ENCODE peak calls at places on chromosomes 5 and 9, in nine cellular contexts. One of them, this sample, is unnamed. For H3K4me1, the result is how much of the 10 kb centered on the place peaks cover.

GRCh38 chr5:1363581-1363980 is 18.7 kb upstream of the CLPTM1L start:
- DNase-seq in breast epithelium: no peak
- DNase-seq in GM23248: no peak
- DNase-seq in astrocyte: no peak
- DNase-seq in lower lobe of right lung: no peak
- DNase-seq in heart right ventricle: no peak
- DNase-seq in colonic mucosa: no peak
- DNase-seq in tibial artery: no peak
- DNase-seq in fibroblast of lung: no peak
- DNase-seq in this sample: no peak

GRCh38 chr5:97547999-97548797 is 365.2 kb upstream of the RIOK2 start:
- DNase-seq in breast epithelium: no peak
- DNase-seq in GM23248: no peak
- DNase-seq in astrocyte: no peak
- DNase-seq in lower lobe of right lung: no peak
- DNase-seq in heart right ventricle: no peak
- DNase-seq in colonic mucosa: no peak
- DNase-seq in tibial artery: no peak
- DNase-seq in fibroblast of lung: peak
- DNase-seq in this sample: no peak

GRCh38 chr5:1672396-1672795 is 127.2 kb downstream of the MRPL36 start:
- DNase-seq in breast epithelium: no peak
- DNase-seq in GM23248: no peak
- DNase-seq in astrocyte: no peak
- DNase-seq in lower lobe of right lung: no peak
- DNase-seq in heart right ventricle: no peak
- DNase-seq in colonic mucosa: no peak
- DNase-seq in tibial artery: no peak
- DNase-seq in fibroblast of lung: no peak
- DNase-seq in this sample: no peak

GRCh38 chr9:130940693-130941576 is 1.9 kb upstream of the FIBCD1 start:
- DNase-seq in breast epithelium: peak
- DNase-seq in GM23248: peak
- DNase-seq in astrocyte: no peak
- DNase-seq in lower lobe of right lung: peak
- DNase-seq in heart right ventricle: peak
- DNase-seq in colonic mucosa: peak
- DNase-seq in tibial artery: peak
- DNase-seq in fibroblast of lung: peak
- DNase-seq in this sample: no peak

GRCh38 chr5:72107874-72108199 is 562 bp downstream of the MAP1B start:
- DNase-seq in breast epithelium: no peak
- DNase-seq in GM23248: no peak
- DNase-seq in astrocyte: no peak
- DNase-seq in lower lobe of right lung: no peak
- DNase-seq in heart right ventricle: peak
- DNase-seq in colonic mucosa: no peak
- DNase-seq in tibial artery: no peak
- DNase-seq in fibroblast of lung: peak
- DNase-seq in this sample: no peak

GRCh38 chr5:36138900-36139683 is 12.6 kb downstream of the LMBRD2 start:
- DNase-seq in breast epithelium: no peak
- DNase-seq in GM23248: no peak
- DNase-seq in astrocyte: no peak
- DNase-seq in lower lobe of right lung: no peak
- DNase-seq in heart right ventricle: no peak
- DNase-seq in colonic mucosa: no peak
- DNase-seq in tibial artery: no peak
- DNase-seq in fibroblast of lung: no peak
- DNase-seq in this sample: no peak

GRCh38 chr5:73853091-73853490 is 227.1 kb downstream of the ARHGEF28 start:
- DNase-seq in breast epithelium: no peak
- DNase-seq in GM23248: peak
- DNase-seq in astrocyte: peak
- DNase-seq in lower lobe of right lung: no peak
- DNase-seq in heart right ventricle: no peak
- DNase-seq in colonic mucosa: no peak
- DNase-seq in tibial artery: no peak
- DNase-seq in fibroblast of lung: peak
- DNase-seq in this sample: no peak

GRCh38 chr9:130927995-130928900 is 10.8 kb downstream of the FIBCD1 start:
- DNase-seq in breast epithelium: no peak
- DNase-seq in GM23248: peak
- DNase-seq in astrocyte: peak
- DNase-seq in lower lobe of right lung: no peak
- DNase-seq in heart right ventricle: peak
- DNase-seq in colonic mucosa: peak
- DNase-seq in tibial artery: no peak
- DNase-seq in fibroblast of lung: peak
- DNase-seq in this sample: no peak

GRCh38 chr9:86096382-86096781 is 3.0 kb downstream of the GOLM1 start:
- DNase-seq in breast epithelium: no peak
- DNase-seq in GM23248: peak
- DNase-seq in astrocyte: peak
- DNase-seq in lower lobe of right lung: no peak
- DNase-seq in heart right ventricle: no peak
- DNase-seq in colonic mucosa: no peak
- DNase-seq in tibial artery: no peak
- DNase-seq in fibroblast of lung: peak
- DNase-seq in this sample: no peak

GRCh38 chr9:136284311-136284710 is 19.6 kb downstream of the CCDC187 start:
- DNase-seq in breast epithelium: no peak
- DNase-seq in GM23248: no peak
- DNase-seq in astrocyte: no peak
- DNase-seq in lower lobe of right lung: no peak
- DNase-seq in heart right ventricle: no peak
- DNase-seq in colonic mucosa: no peak
- DNase-seq in tibial artery: no peak
- DNase-seq in fibroblast of lung: no peak
- DNase-seq in this sample: no peak

GRCh38 chr9:134061688-134062371 is 6.0 kb downstream of the BRD3 start:
- DNase-seq in breast epithelium: no peak
- DNase-seq in GM23248: no peak
- DNase-seq in astrocyte: no peak
- DNase-seq in lower lobe of right lung: peak
- DNase-seq in heart right ventricle: no peak
- DNase-seq in colonic mucosa: no peak
- DNase-seq in tibial artery: no peak
- DNase-seq in fibroblast of lung: no peak
- DNase-seq in this sample: no peak

GRCh38 chr9:134062461-134063087 is 5.3 kb downstream of the BRD3 start:
- DNase-seq in breast epithelium: no peak
- DNase-seq in GM23248: no peak
- DNase-seq in astrocyte: no peak
- DNase-seq in lower lobe of right lung: no peak
- DNase-seq in heart right ventricle: no peak
- DNase-seq in colonic mucosa: no peak
- DNase-seq in tibial artery: no peak
- DNase-seq in fibroblast of lung: no peak
- DNase-seq in this sample: no peak

GRCh38 chr9:134060546-134060945 is 7.3 kb downstream of the BRD3 start:
- DNase-seq in breast epithelium: peak
- DNase-seq in GM23248: no peak
- DNase-seq in astrocyte: no peak
- DNase-seq in lower lobe of right lung: no peak
- DNase-seq in heart right ventricle: no peak
- DNase-seq in colonic mucosa: no peak
- DNase-seq in tibial artery: peak
- DNase-seq in fibroblast of lung: no peak
- DNase-seq in this sample: no peak

GRCh38 chr9:134059661-134060395 is 8.0 kb downstream of the BRD3 start:
- DNase-seq in breast epithelium: peak
- DNase-seq in GM23248: no peak
- DNase-seq in astrocyte: no peak
- DNase-seq in lower lobe of right lung: peak
- DNase-seq in heart right ventricle: no peak
- DNase-seq in colonic mucosa: no peak
- DNase-seq in tibial artery: peak
- DNase-seq in fibroblast of lung: no peak
- DNase-seq in this sample: no peak

DNA sequence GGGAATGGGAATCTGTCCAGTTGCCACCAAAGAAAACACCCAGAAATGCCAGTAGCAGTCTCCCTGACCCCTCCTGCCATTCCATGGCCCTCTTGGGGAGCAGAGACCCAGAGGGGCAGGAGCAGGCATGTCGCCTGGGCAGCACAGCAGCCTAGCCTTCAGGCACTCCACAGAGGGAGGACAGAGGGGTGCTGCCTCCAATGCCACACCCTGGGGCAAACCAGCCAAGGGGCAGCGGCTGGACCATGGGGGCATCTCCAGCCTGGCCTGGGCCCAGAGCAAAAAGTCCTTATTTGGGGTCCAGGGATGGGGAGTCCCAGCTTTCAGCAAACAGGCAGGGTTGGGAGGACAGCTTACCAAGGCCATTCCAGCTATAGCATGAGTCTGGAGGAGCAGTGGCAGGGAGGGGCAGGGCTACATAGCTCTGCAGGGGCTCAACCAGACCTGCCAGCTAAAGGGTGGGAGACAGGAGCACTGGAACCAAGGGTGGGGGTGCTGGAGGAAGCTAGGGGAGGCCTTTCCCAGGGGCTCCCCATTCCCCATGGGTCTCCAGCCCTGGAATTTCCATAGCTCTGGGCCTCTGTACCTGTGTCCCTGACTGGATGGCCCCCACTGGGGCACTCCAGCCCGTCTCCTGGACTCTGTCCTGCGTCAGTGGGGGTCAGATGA is 6.7 kb downstream of the BRD3 start:
- DNase-seq in breast epithelium: no peak
- DNase-seq in GM23248: no peak
- DNase-seq in astrocyte: no peak
- DNase-seq in lower lobe of right lung: no peak
- DNase-seq in heart right ventricle: no peak
- DNase-seq in colonic mucosa: no peak
- DNase-seq in tibial artery: no peak
- DNase-seq in fibroblast of lung: no peak
- DNase-seq in this sample: no peak
- H3K4me1 ChIP-seq in breast epithelium: under half
- H3K4me1 ChIP-seq in GM23248: under half
- H3K4me1 ChIP-seq in astrocyte: under half
- H3K4me1 ChIP-seq in lower lobe of right lung: half or more
- H3K4me1 ChIP-seq in heart right ventricle: under half
- H3K4me1 ChIP-seq in colonic mucosa: under half
- H3K4me1 ChIP-seq in tibial artery: under half
- H3K4me1 ChIP-seq in fibroblast of lung: under half
- H3K4me1 ChIP-seq in this sample: under half

GRCh38 chr5:128116445-128116844 is 32.9 kb downstream of the SLC12A2 start:
- DNase-seq in breast epithelium: no peak
- DNase-seq in GM23248: no peak
- DNase-seq in astrocyte: no peak
- DNase-seq in lower lobe of right lung: no peak
- DNase-seq in heart right ventricle: no peak
- DNase-seq in colonic mucosa: no peak
- DNase-seq in tibial artery: no peak
- DNase-seq in fibroblast of lung: no peak
- DNase-seq in this sample: no peak

GRCh38 chr5:128109138-128109537 is 25.6 kb downstream of the SLC12A2 start:
- DNase-seq in breast epithelium: no peak
- DNase-seq in GM23248: no peak
- DNase-seq in astrocyte: no peak
- DNase-seq in lower lobe of right lung: no peak
- DNase-seq in heart right ventricle: no peak
- DNase-seq in colonic mucosa: peak
- DNase-seq in tibial artery: no peak
- DNase-seq in fibroblast of lung: no peak
- DNase-seq in this sample: no peak

GRCh38 chr5:128109766-128110165 is 26.2 kb downstream of the SLC12A2 start:
- DNase-seq in breast epithelium: no peak
- DNase-seq in GM23248: no peak
- DNase-seq in astrocyte: no peak
- DNase-seq in lower lobe of right lung: no peak
- DNase-seq in heart right ventricle: no peak
- DNase-seq in colonic mucosa: no peak
- DNase-seq in tibial artery: no peak
- DNase-seq in fibroblast of lung: no peak
- DNase-seq in this sample: no peak

DNA sequence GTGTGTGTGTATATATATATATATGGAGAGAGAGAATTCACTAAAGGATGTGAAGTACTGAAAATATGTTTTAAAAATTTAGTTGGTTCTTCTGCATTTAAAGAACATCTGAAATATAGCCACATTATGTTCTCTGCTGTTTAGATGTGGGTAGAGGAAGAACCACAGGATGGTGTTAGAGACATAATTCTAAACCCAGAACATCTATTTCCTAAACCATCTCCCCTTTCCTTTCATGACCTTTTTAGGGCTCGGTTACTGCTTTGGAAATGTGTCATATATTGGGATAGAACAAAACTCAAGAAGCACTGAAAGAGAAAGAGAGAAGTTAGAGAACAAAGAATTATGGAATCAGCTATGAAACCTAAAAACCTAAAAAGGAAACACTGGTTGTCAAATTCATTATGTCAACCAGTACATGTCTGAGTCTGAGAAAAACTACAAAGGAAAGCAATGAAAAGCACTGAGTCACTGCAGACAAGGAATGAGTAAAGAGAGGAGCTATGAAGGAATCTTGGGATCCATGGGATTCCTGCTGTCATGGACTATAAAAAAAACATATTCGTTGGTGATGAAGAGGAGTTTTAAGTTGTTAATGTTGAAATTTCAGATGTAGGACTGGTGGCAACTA is 28.4 kb downstream of the SLC12A2 start:
- DNase-seq in breast epithelium: no peak
- DNase-seq in GM23248: peak
- DNase-seq in astrocyte: peak
- DNase-seq in lower lobe of right lung: no peak
- DNase-seq in heart right ventricle: no peak
- DNase-seq in colonic mucosa: no peak
- DNase-seq in tibial artery: no peak
- DNase-seq in fibroblast of lung: peak
- DNase-seq in this sample: no peak
- H3K4me1 ChIP-seq in breast epithelium: under half
- H3K4me1 ChIP-seq in GM23248: under half
- H3K4me1 ChIP-seq in astrocyte: under half
- H3K4me1 ChIP-seq in lower lobe of right lung: under half
- H3K4me1 ChIP-seq in heart right ventricle: under half
- H3K4me1 ChIP-seq in colonic mucosa: under half
- H3K4me1 ChIP-seq in tibial artery: under half
- H3K4me1 ChIP-seq in fibroblast of lung: under half
- H3K4me1 ChIP-seq in this sample: under half

DNA sequence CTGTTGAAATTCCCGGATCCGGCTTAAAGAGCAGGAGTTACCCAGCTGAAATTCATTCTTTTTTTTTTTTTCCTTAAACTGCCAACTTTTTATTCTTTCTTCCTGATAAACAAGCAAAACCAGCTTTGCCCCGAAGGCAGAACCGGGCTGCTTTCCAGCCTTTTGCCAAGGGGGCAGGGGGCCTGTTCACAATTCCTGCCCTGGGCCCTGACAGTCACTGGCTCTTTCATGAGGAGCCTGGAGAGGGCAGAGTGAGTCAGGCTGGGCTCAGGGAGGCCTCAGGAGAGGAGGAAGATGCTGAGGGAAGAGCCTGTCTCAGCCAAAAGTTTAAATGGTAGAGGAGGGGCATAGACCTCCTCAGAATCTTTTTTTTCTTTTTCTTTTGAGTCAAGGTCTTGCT is 4.8 kb downstream of the GLIPR2 start:
- DNase-seq in breast epithelium: no peak
- DNase-seq in GM23248: peak
- DNase-seq in astrocyte: no peak
- DNase-seq in lower lobe of right lung: no peak
- DNase-seq in heart right ventricle: no peak
- DNase-seq in colonic mucosa: no peak
- DNase-seq in tibial artery: no peak
- DNase-seq in fibroblast of lung: no peak
- DNase-seq in this sample: no peak
- H3K4me1 ChIP-seq in breast epithelium: under half
- H3K4me1 ChIP-seq in GM23248: under half
- H3K4me1 ChIP-seq in astrocyte: under half
- H3K4me1 ChIP-seq in lower lobe of right lung: half or more
- H3K4me1 ChIP-seq in heart right ventricle: under half
- H3K4me1 ChIP-seq in colonic mucosa: under half
- H3K4me1 ChIP-seq in tibial artery: under half
- H3K4me1 ChIP-seq in fibroblast of lung: under half
- H3K4me1 ChIP-seq in this sample: half or more

GRCh38 chr5:138946241-138946623 is 71.1 kb upstream of the LRRTM2 start:
- DNase-seq in breast epithelium: no peak
- DNase-seq in GM23248: no peak
- DNase-seq in astrocyte: no peak
- DNase-seq in lower lobe of right lung: no peak
- DNase-seq in heart right ventricle: no peak
- DNase-seq in colonic mucosa: no peak
- DNase-seq in tibial artery: peak
- DNase-seq in fibroblast of lung: no peak
- DNase-seq in this sample: no peak
- H3K4me1 ChIP-seq in breast epithelium: under half
- H3K4me1 ChIP-seq in GM23248: under half
- H3K4me1 ChIP-seq in astrocyte: under half
- H3K4me1 ChIP-seq in lower lobe of right lung: under half
- H3K4me1 ChIP-seq in heart right ventricle: under half
- H3K4me1 ChIP-seq in colonic mucosa: under half
- H3K4me1 ChIP-seq in tibial artery: under half
- H3K4me1 ChIP-seq in fibroblast of lung: under half
- H3K4me1 ChIP-seq in this sample: under half

This sample was measured in thoracic aorta.